ENCODE peak calls at places on chromosomes 7 and 10, in five cellular contexts. One of them, this sample, is unnamed.
A peak's percentile ranks its signal among the peaks of the same experiment; 100 is the strongest.

GRCh38 chr7:44460325-44460724 is 30.1 kb downstream of the NUDCD3 start:
- DNase-seq in neural crest cell: no peak
- DNase-seq in fibroblast of lung: peak; percentile 10
- DNase-seq in CD8-positive, alpha-beta T cell: peak; percentile 45
- DNase-seq in cardiac muscle cell: no peak
- DNase-seq in this sample: no peak

GRCh38 chr7:73448609-73449008 is 15.0 kb downstream of the FZD9 start:
- DNase-seq in neural crest cell: no peak
- DNase-seq in fibroblast of lung: no peak
- DNase-seq in CD8-positive, alpha-beta T cell: no peak
- DNase-seq in cardiac muscle cell: no peak
- DNase-seq in this sample: no peak

GRCh38 chr7:55493416-55493815 is 78.9 kb downstream of the VOPP1 start:
- DNase-seq in neural crest cell: no peak
- DNase-seq in fibroblast of lung: peak; percentile 28
- DNase-seq in CD8-positive, alpha-beta T cell: no peak
- DNase-seq in cardiac muscle cell: no peak
- DNase-seq in this sample: no peak

GRCh38 chr10:15223174-15223573 is 54.7 kb upstream of the NMT2 start:
- DNase-seq in neural crest cell: no peak
- DNase-seq in fibroblast of lung: peak; percentile 97
- DNase-seq in CD8-positive, alpha-beta T cell: no peak
- DNase-seq in cardiac muscle cell: no peak
- DNase-seq in this sample: peak; percentile 22

GRCh38 chr7:42103456-42103855 is 133.6 kb downstream of the GLI3 start:
- DNase-seq in neural crest cell: no peak
- DNase-seq in fibroblast of lung: no peak
- DNase-seq in CD8-positive, alpha-beta T cell: no peak
- DNase-seq in cardiac muscle cell: no peak
- DNase-seq in this sample: no peak

GRCh38 chr7:21947056-21947455 is 1.4 kb upstream of the CDCA7L start:
- DNase-seq in neural crest cell: no peak
- DNase-seq in fibroblast of lung: no peak
- DNase-seq in CD8-positive, alpha-beta T cell: no peak
- DNase-seq in cardiac muscle cell: no peak
- DNase-seq in this sample: no peak

GRCh38 chr7:122633472-122633871 is 65.4 kb downstream of the RNF133 start:
- DNase-seq in neural crest cell: no peak
- DNase-seq in fibroblast of lung: no peak
- DNase-seq in CD8-positive, alpha-beta T cell: no peak
- DNase-seq in cardiac muscle cell: no peak
- DNase-seq in this sample: no peak

GRCh38 chr7:122887198-122887597 is 938 bp upstream of the CADPS2 start:
- DNase-seq in neural crest cell: peak; percentile 41
- DNase-seq in fibroblast of lung: peak; percentile 82
- DNase-seq in CD8-positive, alpha-beta T cell: no peak
- DNase-seq in cardiac muscle cell: peak; percentile 77
- DNase-seq in this sample: peak; percentile 18

GRCh38 chr10:22481106-22481505 is 135.8 kb downstream of the SPAG6 start:
- DNase-seq in neural crest cell: no peak
- DNase-seq in fibroblast of lung: no peak
- DNase-seq in CD8-positive, alpha-beta T cell: no peak
- DNase-seq in cardiac muscle cell: no peak
- DNase-seq in this sample: no peak

GRCh38 chr7:148253629-148254028 is 336.9 kb upstream of the C7orf33 start:
- DNase-seq in neural crest cell: no peak
- DNase-seq in fibroblast of lung: no peak
- DNase-seq in CD8-positive, alpha-beta T cell: no peak
- DNase-seq in cardiac muscle cell: no peak
- DNase-seq in this sample: no peak

GRCh38 chr10:64115471-64115870 is 594.3 kb downstream of the REEP3 start:
- DNase-seq in neural crest cell: no peak
- DNase-seq in fibroblast of lung: no peak
- DNase-seq in CD8-positive, alpha-beta T cell: no peak
- DNase-seq in cardiac muscle cell: no peak
- DNase-seq in this sample: no peak

GRCh38 chr10:118594392-118595063 is 920 bp downstream of the PRLHR start:
- DNase-seq in neural crest cell: peak; percentile 62
- DNase-seq in fibroblast of lung: peak; percentile 33
- DNase-seq in CD8-positive, alpha-beta T cell: peak; percentile 9
- DNase-seq in cardiac muscle cell: peak; percentile 92
- DNase-seq in this sample: no peak

GRCh38 chr7:158549834-158550700 is 37.6 kb downstream of the PTPRN2 start:
- DNase-seq in neural crest cell: no peak
- DNase-seq in fibroblast of lung: no peak
- DNase-seq in CD8-positive, alpha-beta T cell: no peak
- DNase-seq in cardiac muscle cell: no peak
- DNase-seq in this sample: no peak

GRCh38 chr10:19479854-19480253 is 336.4 kb upstream of the PLXDC2 start:
- DNase-seq in neural crest cell: no peak
- DNase-seq in fibroblast of lung: peak; percentile 11
- DNase-seq in CD8-positive, alpha-beta T cell: no peak
- DNase-seq in cardiac muscle cell: no peak
- DNase-seq in this sample: no peak

GRCh38 chr7:106153891-106154449 is 41.9 kb upstream of the SYPL1 start:
- DNase-seq in neural crest cell: peak; percentile 76
- DNase-seq in fibroblast of lung: peak; percentile 63
- DNase-seq in CD8-positive, alpha-beta T cell: peak; percentile 61
- DNase-seq in cardiac muscle cell: peak; percentile 83
- DNase-seq in this sample: peak; percentile 60

GRCh38 chr10:18659784-18660561 is 742 bp downstream of the ARL5B start:
- DNase-seq in neural crest cell: no peak
- DNase-seq in fibroblast of lung: peak; percentile 39
- DNase-seq in CD8-positive, alpha-beta T cell: no peak
- DNase-seq in cardiac muscle cell: peak; percentile 33
- DNase-seq in this sample: no peak

GRCh38 chr7:12809476-12809875 is 122.0 kb downstream of the ARL4A start:
- DNase-seq in neural crest cell: no peak
- DNase-seq in fibroblast of lung: no peak
- DNase-seq in CD8-positive, alpha-beta T cell: no peak
- DNase-seq in cardiac muscle cell: no peak
- DNase-seq in this sample: no peak

GRCh38 chr7:89607797-89608196 is 546.5 kb upstream of the STEAP1 start:
- DNase-seq in neural crest cell: no peak
- DNase-seq in fibroblast of lung: no peak
- DNase-seq in CD8-positive, alpha-beta T cell: no peak
- DNase-seq in cardiac muscle cell: no peak
- DNase-seq in this sample: no peak

GRCh38 chr7:115910541-115911164 is 119.9 kb downstream of the TFEC start:
- DNase-seq in neural crest cell: no peak
- DNase-seq in fibroblast of lung: peak; percentile 32
- DNase-seq in CD8-positive, alpha-beta T cell: no peak
- DNase-seq in cardiac muscle cell: peak; percentile 49
- DNase-seq in this sample: no peak

GRCh38 chr10:85847085-85847484 is 519.5 kb downstream of the GRID1 start:
- DNase-seq in neural crest cell: no peak
- DNase-seq in fibroblast of lung: no peak
- DNase-seq in CD8-positive, alpha-beta T cell: no peak
- DNase-seq in cardiac muscle cell: no peak
- DNase-seq in this sample: no peak

GRCh38 chr10:6173203-6173602 is 29.5 kb upstream of the PFKFB3 start:
- DNase-seq in neural crest cell: no peak
- DNase-seq in fibroblast of lung: no peak
- DNase-seq in CD8-positive, alpha-beta T cell: peak; percentile 42
- DNase-seq in cardiac muscle cell: peak; percentile 42
- DNase-seq in this sample: no peak

GRCh38 chr7:32299133-32299702 is 191.0 kb downstream of the LSM5 start:
- DNase-seq in neural crest cell: peak; percentile 20
- DNase-seq in fibroblast of lung: peak; percentile 4
- DNase-seq in CD8-positive, alpha-beta T cell: no peak
- DNase-seq in cardiac muscle cell: peak; percentile 55
- DNase-seq in this sample: no peak

GRCh38 chr10:100723180-100723579 is 22.2 kb upstream of the PAX2 start:
- DNase-seq in neural crest cell: no peak
- DNase-seq in fibroblast of lung: no peak
- DNase-seq in CD8-positive, alpha-beta T cell: no peak
- DNase-seq in cardiac muscle cell: no peak
- DNase-seq in this sample: no peak

GRCh38 chr7:6167004-6167551 is 105.3 kb downstream of the CYTH3 start:
- DNase-seq in neural crest cell: no peak
- DNase-seq in fibroblast of lung: no peak
- DNase-seq in CD8-positive, alpha-beta T cell: no peak
- DNase-seq in cardiac muscle cell: peak; percentile 30
- DNase-seq in this sample: no peak

GRCh38 chr10:71727429-71728217 is 8.0 kb upstream of the C10orf105 start:
- DNase-seq in neural crest cell: no peak
- DNase-seq in fibroblast of lung: no peak
- DNase-seq in CD8-positive, alpha-beta T cell: peak; percentile 68
- DNase-seq in cardiac muscle cell: peak; percentile 63
- DNase-seq in this sample: peak; percentile 53

GRCh38 chr7:143811-144453 is 48.4 kb upstream of the FAM20C start:
- DNase-seq in neural crest cell: no peak
- DNase-seq in fibroblast of lung: no peak
- DNase-seq in CD8-positive, alpha-beta T cell: no peak
- DNase-seq in cardiac muscle cell: no peak
- DNase-seq in this sample: no peak

GRCh38 chr7:131625817-131626372 is 69.5 kb upstream of the PODXL start:
- DNase-seq in neural crest cell: peak; percentile 12
- DNase-seq in fibroblast of lung: peak; percentile 83
- DNase-seq in CD8-positive, alpha-beta T cell: no peak
- DNase-seq in cardiac muscle cell: peak; percentile 51
- DNase-seq in this sample: no peak
- TF ChIP-seq CTCF in neural crest cell: no peak
- TF ChIP-seq CTCF in fibroblast of lung: no peak
- TF ChIP-seq CTCF in CD8-positive, alpha-beta T cell: no peak
- TF ChIP-seq CTCF in cardiac muscle cell: no peak
- TF ChIP-seq CTCF in this sample: no peak

GRCh38 chr10:30022590-30022989 is 36.8 kb downstream of the JCAD start:
- DNase-seq in neural crest cell: no peak
- DNase-seq in fibroblast of lung: no peak
- DNase-seq in CD8-positive, alpha-beta T cell: no peak
- DNase-seq in cardiac muscle cell: no peak
- DNase-seq in this sample: no peak
- TF ChIP-seq CTCF in neural crest cell: no peak
- TF ChIP-seq CTCF in fibroblast of lung: no peak
- TF ChIP-seq CTCF in CD8-positive, alpha-beta T cell: no peak
- TF ChIP-seq CTCF in cardiac muscle cell: no peak
- TF ChIP-seq CTCF in this sample: no peak

GRCh38 chr10:46022978-46023702 is 7.3 kb downstream of the NCOA4 start:
- DNase-seq in neural crest cell: peak; percentile 79
- DNase-seq in fibroblast of lung: peak; percentile 91
- DNase-seq in CD8-positive, alpha-beta T cell: peak; percentile 74
- DNase-seq in cardiac muscle cell: peak; percentile 96
- DNase-seq in this sample: peak; percentile 80
- TF ChIP-seq CTCF in neural crest cell: peak; percentile 23
- TF ChIP-seq CTCF in fibroblast of lung: peak; percentile 23
- TF ChIP-seq CTCF in CD8-positive, alpha-beta T cell: no peak
- TF ChIP-seq CTCF in cardiac muscle cell: peak; percentile 32
- TF ChIP-seq CTCF in this sample: peak; percentile 39

GRCh38 chr10:125698599-125698998 is 15.6 kb upstream of the TEX36 start:
- DNase-seq in neural crest cell: no peak
- DNase-seq in fibroblast of lung: no peak
- DNase-seq in CD8-positive, alpha-beta T cell: no peak
- DNase-seq in cardiac muscle cell: no peak
- DNase-seq in this sample: no peak

GRCh38 chr10:125699562-125700143 is 16.7 kb upstream of the TEX36 start:
- DNase-seq in neural crest cell: no peak
- DNase-seq in fibroblast of lung: no peak
- DNase-seq in CD8-positive, alpha-beta T cell: no peak
- DNase-seq in cardiac muscle cell: no peak
- DNase-seq in this sample: no peak

GRCh38 chr10:125694874-125695273 is 11.9 kb upstream of the TEX36 start:
- DNase-seq in neural crest cell: no peak
- DNase-seq in fibroblast of lung: peak; percentile 95
- DNase-seq in CD8-positive, alpha-beta T cell: no peak
- DNase-seq in cardiac muscle cell: no peak
- DNase-seq in this sample: peak; percentile 69

GRCh38 chr10:125700355-125700911 is 17.5 kb upstream of the TEX36 start:
- DNase-seq in neural crest cell: no peak
- DNase-seq in fibroblast of lung: no peak
- DNase-seq in CD8-positive, alpha-beta T cell: no peak
- DNase-seq in cardiac muscle cell: no peak
- DNase-seq in this sample: no peak
- TF ChIP-seq CTCF in neural crest cell: peak; percentile 36
- TF ChIP-seq CTCF in fibroblast of lung: peak; percentile 34
- TF ChIP-seq CTCF in CD8-positive, alpha-beta T cell: no peak
- TF ChIP-seq CTCF in cardiac muscle cell: peak; percentile 24
- TF ChIP-seq CTCF in this sample: peak; percentile 42

GRCh38 chr10:44512345-44513095 is 127.6 kb upstream of the CXCL12 start:
- DNase-seq in neural crest cell: no peak
- DNase-seq in fibroblast of lung: no peak
- DNase-seq in CD8-positive, alpha-beta T cell: no peak
- DNase-seq in cardiac muscle cell: no peak
- DNase-seq in this sample: no peak

GRCh38 chr10:44513592-44513991 is 128.7 kb upstream of the CXCL12 start:
- DNase-seq in neural crest cell: no peak
- DNase-seq in fibroblast of lung: peak; percentile 23
- DNase-seq in CD8-positive, alpha-beta T cell: no peak
- DNase-seq in cardiac muscle cell: no peak
- DNase-seq in this sample: peak; percentile 50

GRCh38 chr10:44520651-44521050 is 135.8 kb upstream of the CXCL12 start:
- DNase-seq in neural crest cell: no peak
- DNase-seq in fibroblast of lung: peak; percentile 50
- DNase-seq in CD8-positive, alpha-beta T cell: no peak
- DNase-seq in cardiac muscle cell: no peak
- DNase-seq in this sample: no peak

GRCh38 chr10:44516941-44517340 is 132.0 kb upstream of the CXCL12 start:
- DNase-seq in neural crest cell: no peak
- DNase-seq in fibroblast of lung: no peak
- DNase-seq in CD8-positive, alpha-beta T cell: no peak
- DNase-seq in cardiac muscle cell: peak; percentile 25
- DNase-seq in this sample: no peak

DNA sequence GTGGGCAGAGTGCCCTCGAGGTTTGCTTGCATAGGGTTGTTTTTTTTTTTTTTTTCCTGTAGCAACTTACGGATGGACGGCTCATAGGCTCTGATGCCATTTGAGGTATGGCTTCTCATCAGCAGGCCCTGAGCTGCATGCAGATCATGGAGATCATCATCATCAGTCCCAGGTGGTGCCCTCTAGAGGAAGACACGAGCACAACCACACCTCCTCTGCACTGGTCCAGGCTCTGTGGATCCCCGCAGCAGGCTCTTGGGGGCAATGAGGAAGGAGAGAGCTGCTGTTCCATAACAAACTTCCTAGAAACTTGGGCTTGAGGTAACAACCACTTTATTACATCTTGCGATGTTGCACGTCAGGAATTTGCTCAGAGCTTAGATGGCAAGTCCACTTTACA is 132.7 kb upstream of the CXCL12 start:
- DNase-seq in neural crest cell: no peak
- DNase-seq in fibroblast of lung: no peak
- DNase-seq in CD8-positive, alpha-beta T cell: no peak
- DNase-seq in cardiac muscle cell: no peak
- DNase-seq in this sample: no peak
- TF ChIP-seq CTCF in neural crest cell: peak; percentile 31
- TF ChIP-seq CTCF in fibroblast of lung: peak; percentile 26
- TF ChIP-seq CTCF in CD8-positive, alpha-beta T cell: no peak
- TF ChIP-seq CTCF in cardiac muscle cell: peak; percentile 37
- TF ChIP-seq CTCF in this sample: no peak

GRCh38 chr10:112689327-112689726 is 242.3 kb downstream of the VTI1A start:
- DNase-seq in neural crest cell: peak; percentile 27
- DNase-seq in fibroblast of lung: peak; percentile 5
- DNase-seq in CD8-positive, alpha-beta T cell: no peak
- DNase-seq in cardiac muscle cell: peak; percentile 37
- DNase-seq in this sample: no peak
- TF ChIP-seq CTCF in neural crest cell: peak; percentile 53
- TF ChIP-seq CTCF in fibroblast of lung: peak; percentile 53
- TF ChIP-seq CTCF in CD8-positive, alpha-beta T cell: no peak
- TF ChIP-seq CTCF in cardiac muscle cell: peak; percentile 50
- TF ChIP-seq CTCF in this sample: peak; percentile 42

GRCh38 chr10:82934429-82934828 is 1059.4 kb downstream of the NRG3 start:
- DNase-seq in neural crest cell: no peak
- DNase-seq in fibroblast of lung: no peak
- DNase-seq in CD8-positive, alpha-beta T cell: no peak
- DNase-seq in cardiac muscle cell: peak; percentile 7
- DNase-seq in this sample: no peak
- TF ChIP-seq CTCF in neural crest cell: peak; percentile 48
- TF ChIP-seq CTCF in fibroblast of lung: no peak
- TF ChIP-seq CTCF in CD8-positive, alpha-beta T cell: no peak
- TF ChIP-seq CTCF in cardiac muscle cell: no peak
- TF ChIP-seq CTCF in this sample: no peak

This sample was measured in AG09319.